ENCODE peak calls at places on chromosomes 6 and 20, in eight cellular contexts. One of them, this sample, is unnamed.

GRCh38 chr6:134805163-134805562 is 144.7 kb downstream of the ALDH8A1 start:
- DNase-seq in AG04449: no peak
- DNase-seq in Peyer's patch: no peak
- DNase-seq in CD4-positive, CD25-positive, alpha-beta regulatory T cell: no peak
- DNase-seq in GM23338: no peak
- DNase-seq in epithelial cell of esophagus: no peak
- DNase-seq in lower leg skin: no peak
- DNase-seq in A549: no peak
- DNase-seq in this sample: no peak

GRCh38 chr20:62752181-62752670 is 43.6 kb downstream of the NTSR1 start:
- DNase-seq in A549: no peak
- DNase-seq in Peyer's patch: no peak
- DNase-seq in AG04449: no peak
- DNase-seq in GM23338: peak
- DNase-seq in CD4-positive, CD25-positive, alpha-beta regulatory T cell: no peak
- DNase-seq in epithelial cell of esophagus: no peak
- DNase-seq in lower leg skin: no peak
- DNase-seq in this sample: no peak

GRCh38 chr20:45629496-45630100 is at the start of gene WFDC10A:
- DNase-seq in A549: peak
- DNase-seq in AG04449: no peak
- DNase-seq in Peyer's patch: no peak
- DNase-seq in CD4-positive, CD25-positive, alpha-beta regulatory T cell: no peak
- DNase-seq in GM23338: peak
- DNase-seq in lower leg skin: peak
- DNase-seq in epithelial cell of esophagus: peak
- DNase-seq in this sample: peak

GRCh38 chr6:14094721-14095120 is 22.9 kb upstream of the CD83 start:
- DNase-seq in Peyer's patch: no peak
- DNase-seq in GM23338: no peak
- DNase-seq in lower leg skin: no peak
- DNase-seq in epithelial cell of esophagus: no peak
- DNase-seq in CD4-positive, CD25-positive, alpha-beta regulatory T cell: no peak
- DNase-seq in A549: no peak
- DNase-seq in AG04449: no peak
- DNase-seq in this sample: no peak

GRCh38 chr6:26017567-26017966 is 55.0 kb downstream of the TRIM38 start:
- DNase-seq in epithelial cell of esophagus: peak
- DNase-seq in AG04449: no peak
- DNase-seq in Peyer's patch: no peak
- DNase-seq in A549: no peak
- DNase-seq in lower leg skin: peak
- DNase-seq in CD4-positive, CD25-positive, alpha-beta regulatory T cell: peak
- DNase-seq in GM23338: peak
- DNase-seq in this sample: peak

GRCh38 chr6:108497883-108498282 is 62.8 kb upstream of the FOXO3 start:
- DNase-seq in A549: peak
- DNase-seq in epithelial cell of esophagus: peak
- DNase-seq in GM23338: peak
- DNase-seq in lower leg skin: no peak
- DNase-seq in AG04449: no peak
- DNase-seq in Peyer's patch: no peak
- DNase-seq in CD4-positive, CD25-positive, alpha-beta regulatory T cell: no peak
- DNase-seq in this sample: no peak

GRCh38 chr6:79269877-79270276 is 35.4 kb upstream of the HMGN3 start:
- DNase-seq in GM23338: no peak
- DNase-seq in Peyer's patch: no peak
- DNase-seq in A549: no peak
- DNase-seq in epithelial cell of esophagus: peak
- DNase-seq in AG04449: peak
- DNase-seq in CD4-positive, CD25-positive, alpha-beta regulatory T cell: no peak
- DNase-seq in lower leg skin: peak
- DNase-seq in this sample: no peak

GRCh38 chr6:36724514-36725385 is 27.1 kb downstream of the RAB44 start:
- DNase-seq in epithelial cell of esophagus: peak
- DNase-seq in CD4-positive, CD25-positive, alpha-beta regulatory T cell: no peak
- DNase-seq in Peyer's patch: peak
- DNase-seq in GM23338: peak
- DNase-seq in lower leg skin: peak
- DNase-seq in A549: peak
- DNase-seq in AG04449: no peak
- DNase-seq in this sample: peak

GRCh38 chr6:2865270-2866182 is 23.9 kb upstream of the SERPINB1 start:
- DNase-seq in lower leg skin: no peak
- DNase-seq in CD4-positive, CD25-positive, alpha-beta regulatory T cell: no peak
- DNase-seq in Peyer's patch: no peak
- DNase-seq in A549: no peak
- DNase-seq in epithelial cell of esophagus: peak
- DNase-seq in GM23338: peak
- DNase-seq in AG04449: no peak
- DNase-seq in this sample: no peak

GRCh38 chr6:33757906-33758305 is 11.2 kb upstream of the IP6K3 start:
- DNase-seq in CD4-positive, CD25-positive, alpha-beta regulatory T cell: no peak
- DNase-seq in GM23338: no peak
- DNase-seq in epithelial cell of esophagus: no peak
- DNase-seq in A549: no peak
- DNase-seq in AG04449: no peak
- DNase-seq in Peyer's patch: no peak
- DNase-seq in lower leg skin: no peak
- DNase-seq in this sample: no peak

GRCh38 chr6:109051301-109051700 is 43.3 kb downstream of the SESN1 start:
- DNase-seq in AG04449: no peak
- DNase-seq in A549: no peak
- DNase-seq in Peyer's patch: no peak
- DNase-seq in GM23338: no peak
- DNase-seq in lower leg skin: no peak
- DNase-seq in CD4-positive, CD25-positive, alpha-beta regulatory T cell: no peak
- DNase-seq in epithelial cell of esophagus: no peak
- DNase-seq in this sample: no peak

GRCh38 chr20:59966428-59966827 is 8.2 kb downstream of the CDH26 start:
- DNase-seq in epithelial cell of esophagus: no peak
- DNase-seq in AG04449: no peak
- DNase-seq in Peyer's patch: no peak
- DNase-seq in GM23338: no peak
- DNase-seq in CD4-positive, CD25-positive, alpha-beta regulatory T cell: no peak
- DNase-seq in A549: no peak
- DNase-seq in lower leg skin: no peak
- DNase-seq in this sample: no peak

GRCh38 chr6:43733471-43734293 is 36.3 kb upstream of the VEGFA start:
- DNase-seq in epithelial cell of esophagus: peak
- DNase-seq in AG04449: no peak
- DNase-seq in Peyer's patch: no peak
- DNase-seq in GM23338: no peak
- DNase-seq in CD4-positive, CD25-positive, alpha-beta regulatory T cell: no peak
- DNase-seq in A549: no peak
- DNase-seq in lower leg skin: no peak
- DNase-seq in this sample: no peak

GRCh38 chr20:53606364-53606985 is 12.8 kb upstream of the ZNF217 start:
- DNase-seq in GM23338: no peak
- DNase-seq in Peyer's patch: no peak
- DNase-seq in AG04449: no peak
- DNase-seq in A549: no peak
- DNase-seq in lower leg skin: peak
- DNase-seq in CD4-positive, CD25-positive, alpha-beta regulatory T cell: no peak
- DNase-seq in epithelial cell of esophagus: no peak
- DNase-seq in this sample: no peak

GRCh38 chr6:144345451-144345850 is 60.3 kb downstream of the UTRN start:
- DNase-seq in epithelial cell of esophagus: no peak
- DNase-seq in Peyer's patch: no peak
- DNase-seq in GM23338: no peak
- DNase-seq in A549: no peak
- DNase-seq in AG04449: no peak
- DNase-seq in CD4-positive, CD25-positive, alpha-beta regulatory T cell: no peak
- DNase-seq in lower leg skin: no peak
- DNase-seq in this sample: no peak
- H3K4me3 ChIP-seq in epithelial cell of esophagus: no peak
- H3K4me3 ChIP-seq in Peyer's patch: peak
- H3K4me3 ChIP-seq in GM23338: no peak
- H3K4me3 ChIP-seq in A549: no peak
- H3K4me3 ChIP-seq in AG04449: no peak
- H3K4me3 ChIP-seq in CD4-positive, CD25-positive, alpha-beta regulatory T cell: peak
- H3K4me3 ChIP-seq in lower leg skin: no peak
- H3K4me3 ChIP-seq in this sample: no peak

GRCh38 chr20:43508604-43509040 is 1.1 kb downstream of the L3MBTL1 start:
- DNase-seq in A549: peak
- DNase-seq in GM23338: peak
- DNase-seq in Peyer's patch: no peak
- DNase-seq in CD4-positive, CD25-positive, alpha-beta regulatory T cell: no peak
- DNase-seq in AG04449: no peak
- DNase-seq in lower leg skin: no peak
- DNase-seq in epithelial cell of esophagus: no peak
- DNase-seq in this sample: no peak
- H3K4me3 ChIP-seq in A549: no peak
- H3K4me3 ChIP-seq in GM23338: peak
- H3K4me3 ChIP-seq in Peyer's patch: no peak
- H3K4me3 ChIP-seq in CD4-positive, CD25-positive, alpha-beta regulatory T cell: peak
- H3K4me3 ChIP-seq in AG04449: no peak
- H3K4me3 ChIP-seq in lower leg skin: no peak
- H3K4me3 ChIP-seq in epithelial cell of esophagus: no peak
- H3K4me3 ChIP-seq in this sample: no peak

GRCh38 chr6:126724821-126725220 is 384.9 kb downstream of the CENPW start:
- DNase-seq in A549: no peak
- DNase-seq in lower leg skin: no peak
- DNase-seq in AG04449: no peak
- DNase-seq in CD4-positive, CD25-positive, alpha-beta regulatory T cell: no peak
- DNase-seq in GM23338: no peak
- DNase-seq in Peyer's patch: no peak
- DNase-seq in epithelial cell of esophagus: no peak
- DNase-seq in this sample: no peak

GRCh38 chr6:126723541-126724170 is 383.7 kb downstream of the CENPW start:
- DNase-seq in A549: no peak
- DNase-seq in Peyer's patch: no peak
- DNase-seq in lower leg skin: no peak
- DNase-seq in AG04449: no peak
- DNase-seq in epithelial cell of esophagus: no peak
- DNase-seq in GM23338: no peak
- DNase-seq in CD4-positive, CD25-positive, alpha-beta regulatory T cell: no peak
- DNase-seq in this sample: no peak

GRCh38 chr6:126720326-126720725 is 380.4 kb downstream of the CENPW start:
- DNase-seq in lower leg skin: no peak
- DNase-seq in Peyer's patch: no peak
- DNase-seq in CD4-positive, CD25-positive, alpha-beta regulatory T cell: no peak
- DNase-seq in epithelial cell of esophagus: no peak
- DNase-seq in GM23338: no peak
- DNase-seq in AG04449: no peak
- DNase-seq in A549: no peak
- DNase-seq in this sample: no peak

GRCh38 chr6:126718600-126719327 is 378.8 kb downstream of the CENPW start:
- DNase-seq in CD4-positive, CD25-positive, alpha-beta regulatory T cell: no peak
- DNase-seq in GM23338: no peak
- DNase-seq in AG04449: no peak
- DNase-seq in A549: no peak
- DNase-seq in epithelial cell of esophagus: no peak
- DNase-seq in Peyer's patch: no peak
- DNase-seq in lower leg skin: no peak
- DNase-seq in this sample: no peak

DNA sequence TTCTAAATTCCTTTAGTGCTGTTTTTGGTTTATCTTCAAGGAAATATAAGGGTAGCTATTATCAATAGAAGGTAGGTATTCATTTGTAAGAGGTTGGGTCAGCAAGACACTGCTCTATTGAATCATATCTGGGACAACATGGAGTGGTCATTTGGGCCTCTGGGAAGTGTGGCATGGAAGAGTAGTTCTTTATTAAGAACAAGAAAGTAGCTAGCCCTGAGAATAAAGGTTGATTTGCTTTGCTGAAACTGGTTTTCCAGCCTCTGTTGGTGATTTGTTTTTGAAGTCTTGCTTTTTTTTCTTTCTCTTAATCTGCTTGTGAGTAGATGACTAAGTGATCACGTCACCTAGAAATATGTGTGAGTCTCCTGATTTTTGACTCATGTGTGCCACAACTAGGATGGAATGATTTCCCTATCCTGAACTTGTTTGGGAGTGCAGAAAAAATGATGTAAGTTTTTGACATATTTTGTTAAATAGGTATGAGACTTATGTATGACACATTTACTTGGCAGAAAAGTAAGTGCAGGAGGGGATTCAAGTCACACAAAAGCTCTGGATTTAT is 381.7 kb downstream of the CENPW start:
- DNase-seq in CD4-positive, CD25-positive, alpha-beta regulatory T cell: no peak
- DNase-seq in GM23338: no peak
- DNase-seq in AG04449: peak
- DNase-seq in epithelial cell of esophagus: peak
- DNase-seq in lower leg skin: no peak
- DNase-seq in Peyer's patch: no peak
- DNase-seq in A549: no peak
- DNase-seq in this sample: no peak
- H3K4me3 ChIP-seq in CD4-positive, CD25-positive, alpha-beta regulatory T cell: no peak
- H3K4me3 ChIP-seq in GM23338: no peak
- H3K4me3 ChIP-seq in AG04449: no peak
- H3K4me3 ChIP-seq in epithelial cell of esophagus: no peak
- H3K4me3 ChIP-seq in lower leg skin: no peak
- H3K4me3 ChIP-seq in Peyer's patch: no peak
- H3K4me3 ChIP-seq in A549: no peak
- H3K4me3 ChIP-seq in this sample: no peak

DNA sequence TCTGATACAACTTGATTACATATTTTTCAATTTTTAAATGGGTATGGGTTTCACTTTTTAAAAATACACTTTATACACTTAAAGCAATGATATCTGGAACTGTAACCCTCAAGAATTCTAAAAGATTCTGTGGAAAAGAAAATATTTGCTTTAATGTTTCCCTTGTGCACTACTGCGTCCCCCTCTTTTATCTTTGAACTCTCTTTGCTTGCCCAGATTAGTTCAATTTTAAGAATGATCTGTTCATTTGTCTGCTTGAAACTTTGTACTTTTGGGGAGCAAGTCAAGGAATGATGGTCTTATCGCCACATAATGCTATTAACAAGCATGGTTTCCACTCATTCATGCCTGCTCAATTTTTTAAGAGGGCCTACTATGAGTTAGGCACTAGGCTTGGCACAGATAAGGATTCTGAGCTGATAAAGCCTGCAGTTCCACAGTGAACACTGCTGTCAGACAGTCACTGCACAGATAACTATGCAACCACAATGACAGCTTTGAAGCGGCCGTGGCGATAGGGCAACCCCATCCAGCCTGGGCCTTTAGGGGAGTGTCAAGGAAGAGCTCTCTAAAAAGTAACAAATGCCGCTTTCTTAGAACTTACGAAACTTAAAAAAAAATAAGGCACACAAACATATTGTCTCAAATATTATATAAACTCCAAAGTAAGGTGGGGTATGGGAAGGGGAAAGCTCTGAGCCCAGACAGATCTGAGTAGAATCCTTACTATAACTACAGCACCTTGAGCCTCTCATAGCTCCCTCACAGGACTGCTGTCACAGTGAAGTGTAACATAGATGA is 29.7 kb downstream of the FYN start:
- DNase-seq in CD4-positive, CD25-positive, alpha-beta regulatory T cell: peak
- DNase-seq in lower leg skin: no peak
- DNase-seq in Peyer's patch: no peak
- DNase-seq in A549: no peak
- DNase-seq in epithelial cell of esophagus: no peak
- DNase-seq in GM23338: no peak
- DNase-seq in AG04449: no peak
- DNase-seq in this sample: no peak
- H3K4me3 ChIP-seq in CD4-positive, CD25-positive, alpha-beta regulatory T cell: peak
- H3K4me3 ChIP-seq in lower leg skin: no peak
- H3K4me3 ChIP-seq in Peyer's patch: no peak
- H3K4me3 ChIP-seq in A549: no peak
- H3K4me3 ChIP-seq in epithelial cell of esophagus: no peak
- H3K4me3 ChIP-seq in GM23338: no peak
- H3K4me3 ChIP-seq in AG04449: no peak
- H3K4me3 ChIP-seq in this sample: no peak

GRCh38 chr20:22579119-22579427 is 5.3 kb downstream of the FOXA2 start:
- DNase-seq in A549: no peak
- DNase-seq in lower leg skin: no peak
- DNase-seq in CD4-positive, CD25-positive, alpha-beta regulatory T cell: no peak
- DNase-seq in GM23338: peak
- DNase-seq in Peyer's patch: no peak
- DNase-seq in AG04449: no peak
- DNase-seq in epithelial cell of esophagus: no peak
- DNase-seq in this sample: no peak
- H3K4me3 ChIP-seq in A549: peak
- H3K4me3 ChIP-seq in lower leg skin: no peak
- H3K4me3 ChIP-seq in CD4-positive, CD25-positive, alpha-beta regulatory T cell: no peak
- H3K4me3 ChIP-seq in GM23338: peak
- H3K4me3 ChIP-seq in Peyer's patch: peak
- H3K4me3 ChIP-seq in AG04449: no peak
- H3K4me3 ChIP-seq in epithelial cell of esophagus: peak
- H3K4me3 ChIP-seq in this sample: no peak

This sample was measured in lung.